ENCODE peak calls at places on chromosomes 7 and 10, in ten cellular contexts. One of them, this sample, is unnamed.

GRCh38 chr7:139776486-139777303 is 1.1 kb downstream of the HIPK2 start:
- DNase-seq in fibroblast of lung: peak; percentile 65
- DNase-seq in tibial nerve: no peak
- DNase-seq in esophagus muscularis mucosa: no peak
- DNase-seq in HepG2: peak; percentile 39
- DNase-seq in cardiac muscle cell: peak; percentile 41
- DNase-seq in Panc1: no peak
- DNase-seq in neural progenitor cell: peak; percentile 42
- DNase-seq in A549: peak; percentile 52
- DNase-seq in naive thymus-derived CD4-positive, alpha-beta T cell: no peak
- DNase-seq in this sample: peak; percentile 74

GRCh38 chr7:145398758-145399157 is 562.9 kb upstream of the TPK1 start:
- DNase-seq in fibroblast of lung: peak; percentile 86
- DNase-seq in tibial nerve: no peak
- DNase-seq in esophagus muscularis mucosa: no peak
- DNase-seq in HepG2: no peak
- DNase-seq in cardiac muscle cell: no peak
- DNase-seq in Panc1: no peak
- DNase-seq in neural progenitor cell: peak; percentile 62
- DNase-seq in A549: no peak
- DNase-seq in naive thymus-derived CD4-positive, alpha-beta T cell: no peak
- DNase-seq in this sample: no peak

GRCh38 chr10:7318836-7319235 is 92.0 kb downstream of the SFMBT2 start:
- DNase-seq in fibroblast of lung: no peak
- DNase-seq in tibial nerve: no peak
- DNase-seq in esophagus muscularis mucosa: no peak
- DNase-seq in HepG2: no peak
- DNase-seq in cardiac muscle cell: no peak
- DNase-seq in Panc1: no peak
- DNase-seq in neural progenitor cell: no peak
- DNase-seq in A549: no peak
- DNase-seq in naive thymus-derived CD4-positive, alpha-beta T cell: no peak
- DNase-seq in this sample: no peak

GRCh38 chr7:139695616-139696015 is 82.2 kb downstream of the HIPK2 start:
- DNase-seq in fibroblast of lung: no peak
- DNase-seq in tibial nerve: no peak
- DNase-seq in esophagus muscularis mucosa: no peak
- DNase-seq in HepG2: no peak
- DNase-seq in cardiac muscle cell: no peak
- DNase-seq in Panc1: no peak
- DNase-seq in neural progenitor cell: no peak
- DNase-seq in A549: no peak
- DNase-seq in naive thymus-derived CD4-positive, alpha-beta T cell: no peak
- DNase-seq in this sample: no peak

GRCh38 chr7:5217851-5218331 is 27.9 kb downstream of the WIPI2 start:
- DNase-seq in fibroblast of lung: no peak
- DNase-seq in tibial nerve: peak; percentile 3
- DNase-seq in esophagus muscularis mucosa: no peak
- DNase-seq in HepG2: no peak
- DNase-seq in cardiac muscle cell: no peak
- DNase-seq in Panc1: no peak
- DNase-seq in neural progenitor cell: no peak
- DNase-seq in A549: no peak
- DNase-seq in naive thymus-derived CD4-positive, alpha-beta T cell: no peak
- DNase-seq in this sample: no peak

GRCh38 chr10:118101501-118101900 is 54.8 kb upstream of the RAB11FIP2 start:
- DNase-seq in fibroblast of lung: no peak
- DNase-seq in tibial nerve: no peak
- DNase-seq in esophagus muscularis mucosa: no peak
- DNase-seq in HepG2: no peak
- DNase-seq in cardiac muscle cell: no peak
- DNase-seq in Panc1: no peak
- DNase-seq in neural progenitor cell: no peak
- DNase-seq in A549: no peak
- DNase-seq in naive thymus-derived CD4-positive, alpha-beta T cell: no peak
- DNase-seq in this sample: no peak

GRCh38 chr10:59985639-59986038 is 79.3 kb upstream of the CCDC6 start:
- DNase-seq in fibroblast of lung: no peak
- DNase-seq in tibial nerve: no peak
- DNase-seq in esophagus muscularis mucosa: no peak
- DNase-seq in HepG2: no peak
- DNase-seq in cardiac muscle cell: no peak
- DNase-seq in Panc1: no peak
- DNase-seq in neural progenitor cell: no peak
- DNase-seq in A549: no peak
- DNase-seq in naive thymus-derived CD4-positive, alpha-beta T cell: no peak
- DNase-seq in this sample: no peak

GRCh38 chr10:110977662-110978061 is 58.3 kb downstream of the SHOC2 start:
- DNase-seq in fibroblast of lung: no peak
- DNase-seq in tibial nerve: no peak
- DNase-seq in esophagus muscularis mucosa: no peak
- DNase-seq in HepG2: no peak
- DNase-seq in cardiac muscle cell: no peak
- DNase-seq in Panc1: no peak
- DNase-seq in neural progenitor cell: no peak
- DNase-seq in A549: no peak
- DNase-seq in naive thymus-derived CD4-positive, alpha-beta T cell: no peak
- DNase-seq in this sample: no peak

GRCh38 chr7:87797798-87798403 is 78.3 kb downstream of the SLC25A40 start:
- DNase-seq in fibroblast of lung: peak; percentile 65
- DNase-seq in tibial nerve: no peak
- DNase-seq in esophagus muscularis mucosa: no peak
- DNase-seq in HepG2: peak; percentile 48
- DNase-seq in cardiac muscle cell: peak; percentile 45
- DNase-seq in Panc1: peak; percentile 58
- DNase-seq in neural progenitor cell: peak; percentile 71
- DNase-seq in A549: peak; percentile 7
- DNase-seq in naive thymus-derived CD4-positive, alpha-beta T cell: no peak
- DNase-seq in this sample: peak; percentile 63

GRCh38 chr10:132884041-132884440 is 58.3 kb downstream of the CFAP46 start:
- DNase-seq in fibroblast of lung: no peak
- DNase-seq in tibial nerve: peak; percentile 1
- DNase-seq in esophagus muscularis mucosa: no peak
- DNase-seq in HepG2: no peak
- DNase-seq in cardiac muscle cell: no peak
- DNase-seq in Panc1: no peak
- DNase-seq in neural progenitor cell: no peak
- DNase-seq in A549: no peak
- DNase-seq in naive thymus-derived CD4-positive, alpha-beta T cell: no peak
- DNase-seq in this sample: no peak

GRCh38 chr7:111235709-111236108 is 144.8 kb downstream of the LRRN3 start:
- DNase-seq in fibroblast of lung: no peak
- DNase-seq in tibial nerve: no peak
- DNase-seq in esophagus muscularis mucosa: no peak
- DNase-seq in HepG2: no peak
- DNase-seq in cardiac muscle cell: no peak
- DNase-seq in Panc1: no peak
- DNase-seq in neural progenitor cell: no peak
- DNase-seq in A549: no peak
- DNase-seq in naive thymus-derived CD4-positive, alpha-beta T cell: no peak
- DNase-seq in this sample: no peak

GRCh38 chr7:111239437-111239836 is 148.5 kb downstream of the LRRN3 start:
- DNase-seq in fibroblast of lung: no peak
- DNase-seq in tibial nerve: no peak
- DNase-seq in esophagus muscularis mucosa: no peak
- DNase-seq in HepG2: no peak
- DNase-seq in cardiac muscle cell: no peak
- DNase-seq in Panc1: no peak
- DNase-seq in neural progenitor cell: no peak
- DNase-seq in A549: no peak
- DNase-seq in naive thymus-derived CD4-positive, alpha-beta T cell: no peak
- DNase-seq in this sample: no peak

GRCh38 chr7:111240371-111240770 is 149.4 kb downstream of the LRRN3 start:
- DNase-seq in fibroblast of lung: no peak
- DNase-seq in tibial nerve: no peak
- DNase-seq in esophagus muscularis mucosa: no peak
- DNase-seq in HepG2: no peak
- DNase-seq in cardiac muscle cell: no peak
- DNase-seq in Panc1: no peak
- DNase-seq in neural progenitor cell: no peak
- DNase-seq in A549: no peak
- DNase-seq in naive thymus-derived CD4-positive, alpha-beta T cell: no peak
- DNase-seq in this sample: no peak

GRCh38 chr7:111242361-111242760 is 151.4 kb downstream of the LRRN3 start:
- DNase-seq in fibroblast of lung: no peak
- DNase-seq in tibial nerve: no peak
- DNase-seq in esophagus muscularis mucosa: no peak
- DNase-seq in HepG2: no peak
- DNase-seq in cardiac muscle cell: no peak
- DNase-seq in Panc1: no peak
- DNase-seq in neural progenitor cell: peak; percentile 2
- DNase-seq in A549: no peak
- DNase-seq in naive thymus-derived CD4-positive, alpha-beta T cell: no peak
- DNase-seq in this sample: no peak

DNA sequence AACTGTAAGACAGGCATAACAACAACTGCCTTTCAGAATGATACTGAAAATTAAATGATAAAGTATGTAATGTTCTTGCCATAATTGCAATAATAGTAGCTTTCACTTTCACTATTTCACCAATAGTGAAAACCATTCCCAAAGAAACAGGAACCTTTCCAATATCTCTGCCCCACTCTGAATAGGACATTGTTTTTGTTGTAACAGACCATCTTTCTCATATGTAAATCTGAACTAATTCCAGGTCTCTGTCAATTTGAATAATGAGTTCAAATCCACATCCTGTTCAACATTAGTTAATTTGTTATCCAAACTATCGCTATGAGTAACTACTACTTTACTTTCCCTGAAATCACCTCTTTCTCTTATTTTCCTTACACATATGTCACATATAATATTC is 148.0 kb downstream of the LRRN3 start:
- DNase-seq in fibroblast of lung: peak; percentile 76
- DNase-seq in tibial nerve: no peak
- DNase-seq in esophagus muscularis mucosa: no peak
- DNase-seq in HepG2: no peak
- DNase-seq in cardiac muscle cell: no peak
- DNase-seq in Panc1: no peak
- DNase-seq in neural progenitor cell: no peak
- DNase-seq in A549: no peak
- DNase-seq in naive thymus-derived CD4-positive, alpha-beta T cell: no peak
- DNase-seq in this sample: no peak
- H3K27ac ChIP-seq in fibroblast of lung: no peak overlapping the region
- H3K27ac ChIP-seq in tibial nerve: peak overlapping the region; percentile 60
- H3K27ac ChIP-seq in esophagus muscularis mucosa: no peak overlapping the region
- H3K27ac ChIP-seq in HepG2: no peak overlapping the region
- H3K27ac ChIP-seq in cardiac muscle cell: no peak overlapping the region
- H3K27ac ChIP-seq in Panc1: no peak overlapping the region
- H3K27ac ChIP-seq in neural progenitor cell: no peak overlapping the region
- H3K27ac ChIP-seq in A549: no peak overlapping the region
- H3K27ac ChIP-seq in naive thymus-derived CD4-positive, alpha-beta T cell: no peak overlapping the region
- H3K27ac ChIP-seq in this sample: no peak overlapping the region

DNA sequence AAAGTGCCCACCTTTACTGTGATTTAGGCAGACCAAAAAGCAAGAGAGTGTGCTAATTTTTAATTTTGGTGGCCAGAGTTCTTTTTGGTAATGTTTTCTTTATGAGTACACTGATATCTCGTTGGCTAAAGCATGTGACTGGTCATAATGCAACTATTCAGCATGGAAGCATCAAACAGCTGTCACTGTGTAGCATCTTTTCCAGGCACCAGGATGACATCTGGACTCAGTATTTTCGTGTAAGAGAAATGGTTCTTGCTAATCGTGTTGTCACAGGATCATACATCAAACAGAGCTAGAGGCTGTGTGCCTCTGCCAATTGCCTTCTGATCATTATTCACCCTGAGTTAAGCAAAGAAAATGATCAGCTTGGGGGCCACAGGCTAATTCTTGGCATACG is 118.9 kb downstream of the SND1 start:
- DNase-seq in fibroblast of lung: peak; percentile 44
- DNase-seq in tibial nerve: no peak
- DNase-seq in esophagus muscularis mucosa: no peak
- DNase-seq in HepG2: no peak
- DNase-seq in cardiac muscle cell: no peak
- DNase-seq in Panc1: no peak
- DNase-seq in neural progenitor cell: no peak
- DNase-seq in A549: no peak
- DNase-seq in naive thymus-derived CD4-positive, alpha-beta T cell: no peak
- DNase-seq in this sample: no peak
- H3K27ac ChIP-seq in fibroblast of lung: no peak overlapping the region
- H3K27ac ChIP-seq in tibial nerve: no peak overlapping the region
- H3K27ac ChIP-seq in esophagus muscularis mucosa: no peak overlapping the region
- H3K27ac ChIP-seq in HepG2: no peak overlapping the region
- H3K27ac ChIP-seq in cardiac muscle cell: no peak overlapping the region
- H3K27ac ChIP-seq in Panc1: no peak overlapping the region
- H3K27ac ChIP-seq in neural progenitor cell: no peak overlapping the region
- H3K27ac ChIP-seq in A549: no peak overlapping the region
- H3K27ac ChIP-seq in naive thymus-derived CD4-positive, alpha-beta T cell: no peak overlapping the region
- H3K27ac ChIP-seq in this sample: no peak overlapping the region

GRCh38 chr7:865921-866320 is 10.4 kb upstream of the GET4 start:
- DNase-seq in fibroblast of lung: no peak
- DNase-seq in tibial nerve: no peak
- DNase-seq in esophagus muscularis mucosa: no peak
- DNase-seq in HepG2: no peak
- DNase-seq in cardiac muscle cell: no peak
- DNase-seq in Panc1: no peak
- DNase-seq in neural progenitor cell: no peak
- DNase-seq in A549: no peak
- DNase-seq in naive thymus-derived CD4-positive, alpha-beta T cell: no peak
- DNase-seq in this sample: no peak
- H3K27ac ChIP-seq in fibroblast of lung: peak overlapping the region; percentile 95
- H3K27ac ChIP-seq in tibial nerve: peak overlapping the region; percentile 83
- H3K27ac ChIP-seq in esophagus muscularis mucosa: peak overlapping the region; percentile 92
- H3K27ac ChIP-seq in HepG2: no peak overlapping the region
- H3K27ac ChIP-seq in cardiac muscle cell: no peak overlapping the region
- H3K27ac ChIP-seq in Panc1: no peak overlapping the region
- H3K27ac ChIP-seq in neural progenitor cell: no peak overlapping the region
- H3K27ac ChIP-seq in A549: no peak overlapping the region
- H3K27ac ChIP-seq in naive thymus-derived CD4-positive, alpha-beta T cell: no peak overlapping the region
- H3K27ac ChIP-seq in this sample: no peak overlapping the region

DNA sequence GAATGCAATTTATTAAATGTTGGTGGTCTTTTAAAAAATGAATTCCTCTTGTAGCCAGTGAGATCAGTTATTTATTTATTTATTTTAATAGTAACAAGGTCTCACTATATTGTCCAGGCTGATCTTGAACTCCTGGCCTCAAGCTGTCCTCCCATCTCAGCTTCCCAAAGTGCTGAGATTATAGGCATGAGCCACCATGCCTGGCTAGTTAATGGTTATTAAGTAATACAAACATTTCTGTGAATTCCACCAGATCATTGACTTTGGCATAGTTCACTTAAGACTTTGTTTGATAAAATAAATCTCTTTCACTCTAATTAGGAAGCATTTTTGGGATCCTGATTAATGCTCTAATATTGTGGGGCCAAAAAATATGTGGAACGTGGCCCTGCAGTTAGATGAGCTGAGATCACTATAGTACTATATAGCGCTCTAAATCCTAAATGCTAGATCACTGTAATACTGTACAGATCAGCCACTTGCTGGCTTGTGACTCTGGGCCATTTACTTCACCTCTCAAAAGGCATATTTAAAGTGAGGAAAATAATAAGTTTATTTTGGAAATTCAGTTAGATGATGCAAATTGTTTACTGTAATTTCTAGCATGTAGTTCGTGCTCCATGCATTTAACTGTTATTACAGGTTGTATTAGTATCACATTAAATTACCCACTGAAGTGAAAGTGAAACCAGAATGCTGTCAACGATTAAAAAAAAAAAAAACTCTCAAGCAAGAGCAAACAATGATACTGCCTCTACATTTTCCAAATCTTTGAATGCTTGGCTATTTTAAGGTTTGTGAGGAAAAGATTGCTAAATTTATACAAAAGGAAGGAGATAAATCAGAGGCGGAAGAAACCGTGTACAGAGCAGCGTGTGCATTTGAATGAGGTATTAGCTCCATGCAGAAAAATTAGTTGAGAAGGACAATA is 15.9 kb upstream of the FAS start:
- DNase-seq in fibroblast of lung: peak; percentile 60
- DNase-seq in tibial nerve: no peak
- DNase-seq in esophagus muscularis mucosa: no peak
- DNase-seq in HepG2: no peak
- DNase-seq in cardiac muscle cell: no peak
- DNase-seq in Panc1: no peak
- DNase-seq in neural progenitor cell: no peak
- DNase-seq in A549: no peak
- DNase-seq in naive thymus-derived CD4-positive, alpha-beta T cell: no peak
- DNase-seq in this sample: peak; percentile 36
- H3K27ac ChIP-seq in fibroblast of lung: peak overlapping the region; percentile 57
- H3K27ac ChIP-seq in tibial nerve: peak overlapping the region; percentile 67
- H3K27ac ChIP-seq in esophagus muscularis mucosa: peak overlapping the region; percentile 75
- H3K27ac ChIP-seq in HepG2: no peak overlapping the region
- H3K27ac ChIP-seq in cardiac muscle cell: no peak overlapping the region
- H3K27ac ChIP-seq in Panc1: peak overlapping the region; percentile 95
- H3K27ac ChIP-seq in neural progenitor cell: no peak overlapping the region
- H3K27ac ChIP-seq in A549: peak overlapping the region; percentile 65
- H3K27ac ChIP-seq in naive thymus-derived CD4-positive, alpha-beta T cell: peak overlapping the region; percentile 65
- H3K27ac ChIP-seq in this sample: no peak overlapping the region